ENCODE peak calls at places on chromosomes 4 and X, in seven cellular contexts. One of them, this sample, is unnamed.

GRCh38 chr4:63458010-63458409 is 951.2 kb downstream of the TECRL start:
- DNase-seq in H9: no peak
- DNase-seq in K562: no peak
- DNase-seq in right atrium auricular region: no peak
- DNase-seq in right lobe of liver: no peak
- DNase-seq in neural progenitor cell: no peak
- DNase-seq in epithelial cell of esophagus: no peak
- DNase-seq in this sample: no peak

GRCh38 chr4:114694770-114695169 is 96.2 kb downstream of the UGT8 start:
- DNase-seq in H9: no peak
- DNase-seq in K562: peak; percentile 20
- DNase-seq in right atrium auricular region: no peak
- DNase-seq in right lobe of liver: no peak
- DNase-seq in neural progenitor cell: peak; percentile 45
- DNase-seq in epithelial cell of esophagus: peak; percentile 46
- DNase-seq in this sample: no peak

GRCh38 chr4:37737456-37737855 is 51.3 kb upstream of the RELL1 start:
- DNase-seq in H9: no peak
- DNase-seq in K562: no peak
- DNase-seq in right atrium auricular region: no peak
- DNase-seq in right lobe of liver: no peak
- DNase-seq in neural progenitor cell: no peak
- DNase-seq in epithelial cell of esophagus: peak; percentile 78
- DNase-seq in this sample: no peak

GRCh38 chr4:71566856-71567255 is 217.0 kb downstream of the GC start:
- DNase-seq in H9: no peak
- DNase-seq in K562: no peak
- DNase-seq in right atrium auricular region: no peak
- DNase-seq in right lobe of liver: no peak
- DNase-seq in neural progenitor cell: no peak
- DNase-seq in epithelial cell of esophagus: no peak
- DNase-seq in this sample: no peak

GRCh38 chr4:183142566-183143545 is 43.8 kb downstream of the WWC2 start:
- DNase-seq in H9: no peak
- DNase-seq in K562: no peak
- DNase-seq in right atrium auricular region: no peak
- DNase-seq in right lobe of liver: peak; percentile 62
- DNase-seq in neural progenitor cell: no peak
- DNase-seq in epithelial cell of esophagus: peak; percentile 87
- DNase-seq in this sample: no peak

GRCh38 chr4:123327846-123328447 is 68.6 kb upstream of the SPRY1 start:
- DNase-seq in H9: no peak
- DNase-seq in K562: no peak
- DNase-seq in right atrium auricular region: no peak
- DNase-seq in right lobe of liver: no peak
- DNase-seq in neural progenitor cell: no peak
- DNase-seq in epithelial cell of esophagus: no peak
- DNase-seq in this sample: no peak

GRCh38 chr4:13599159-13599558 is 28.4 kb downstream of the BOD1L1 start:
- DNase-seq in H9: peak; percentile 63
- DNase-seq in K562: no peak
- DNase-seq in right atrium auricular region: no peak
- DNase-seq in right lobe of liver: no peak
- DNase-seq in neural progenitor cell: peak; percentile 20
- DNase-seq in epithelial cell of esophagus: no peak
- DNase-seq in this sample: no peak

GRCh38 chr4:40962551-40963185 is 212.9 kb downstream of the NSUN7 start:
- DNase-seq in H9: no peak
- DNase-seq in K562: no peak
- DNase-seq in right atrium auricular region: no peak
- DNase-seq in right lobe of liver: no peak
- DNase-seq in neural progenitor cell: no peak
- DNase-seq in epithelial cell of esophagus: no peak
- DNase-seq in this sample: no peak

GRCh38 chr4:71732706-71733105 is 51.2 kb downstream of the GC start:
- DNase-seq in H9: no peak
- DNase-seq in K562: peak; percentile 9
- DNase-seq in right atrium auricular region: no peak
- DNase-seq in right lobe of liver: no peak
- DNase-seq in neural progenitor cell: peak; percentile 58
- DNase-seq in epithelial cell of esophagus: peak; percentile 51
- DNase-seq in this sample: no peak

GRCh38 chr4:151678048-151678853 is 82.6 kb downstream of the GATB start:
- DNase-seq in H9: no peak
- DNase-seq in K562: no peak
- DNase-seq in right atrium auricular region: no peak
- DNase-seq in right lobe of liver: no peak
- DNase-seq in neural progenitor cell: no peak
- DNase-seq in epithelial cell of esophagus: no peak
- DNase-seq in this sample: no peak

GRCh38 chr4:183241322-183241640 is 78.8 kb downstream of the CLDN22 start:
- DNase-seq in H9: no peak
- DNase-seq in K562: peak; percentile 15
- DNase-seq in right atrium auricular region: no peak
- DNase-seq in right lobe of liver: no peak
- DNase-seq in neural progenitor cell: no peak
- DNase-seq in epithelial cell of esophagus: peak; percentile 88
- DNase-seq in this sample: no peak

GRCh38 chrX:21929209-21929608 is 11.3 kb upstream of the SMS start:
- DNase-seq in H9: no peak
- DNase-seq in K562: no peak
- DNase-seq in right atrium auricular region: no peak
- DNase-seq in right lobe of liver: no peak
- DNase-seq in neural progenitor cell: no peak
- DNase-seq in epithelial cell of esophagus: no peak
- DNase-seq in this sample: no peak

GRCh38 chr4:153545822-153546221 is 79.7 kb downstream of the TMEM131L start:
- DNase-seq in H9: no peak
- DNase-seq in K562: no peak
- DNase-seq in right atrium auricular region: no peak
- DNase-seq in right lobe of liver: no peak
- DNase-seq in neural progenitor cell: no peak
- DNase-seq in epithelial cell of esophagus: no peak
- DNase-seq in this sample: no peak

GRCh38 chr4:170026253-170026991 is at the start of gene MFAP3L:
- DNase-seq in H9: peak; percentile 90
- DNase-seq in K562: peak; percentile 93
- DNase-seq in right atrium auricular region: peak; percentile 81
- DNase-seq in right lobe of liver: peak; percentile 91
- DNase-seq in neural progenitor cell: peak; percentile 97
- DNase-seq in epithelial cell of esophagus: peak; percentile 96
- DNase-seq in this sample: peak; percentile 94

GRCh38 chrX:40411350-40412111 is 169.2 kb upstream of the ATP6AP2 start:
- DNase-seq in H9: peak; percentile 54
- DNase-seq in K562: peak; percentile 57
- DNase-seq in right atrium auricular region: no peak
- DNase-seq in right lobe of liver: no peak
- DNase-seq in neural progenitor cell: no peak
- DNase-seq in epithelial cell of esophagus: no peak
- DNase-seq in this sample: no peak

GRCh38 chr4:77579406-77580076 is 26.1 kb upstream of the CXCL13 start:
- DNase-seq in H9: no peak
- DNase-seq in K562: no peak
- DNase-seq in right atrium auricular region: no peak
- DNase-seq in right lobe of liver: no peak
- DNase-seq in neural progenitor cell: no peak
- DNase-seq in epithelial cell of esophagus: peak; percentile 89
- DNase-seq in this sample: no peak

GRCh38 chrX:20046270-20046669 is 55.4 kb upstream of the BCLAF3 start:
- DNase-seq in H9: no peak
- DNase-seq in K562: no peak
- DNase-seq in right atrium auricular region: no peak
- DNase-seq in right lobe of liver: no peak
- DNase-seq in neural progenitor cell: no peak
- DNase-seq in epithelial cell of esophagus: no peak
- DNase-seq in this sample: no peak

GRCh38 chrX:480861-481417 is 94.2 kb upstream of the PPP2R3B start:
- DNase-seq in H9: no peak
- DNase-seq in K562: no peak
- DNase-seq in right atrium auricular region: no peak
- DNase-seq in right lobe of liver: no peak
- DNase-seq in neural progenitor cell: no peak
- DNase-seq in epithelial cell of esophagus: no peak
- DNase-seq in this sample: no peak

GRCh38 chr4:108772402-108772801 is 9.5 kb upstream of the ETNPPL start:
- DNase-seq in H9: no peak
- DNase-seq in K562: no peak
- DNase-seq in right atrium auricular region: no peak
- DNase-seq in right lobe of liver: peak; percentile 66
- DNase-seq in neural progenitor cell: no peak
- DNase-seq in epithelial cell of esophagus: no peak
- DNase-seq in this sample: no peak

GRCh38 chr4:147942729-147943128 is 210.8 kb downstream of the ARHGAP10 start:
- DNase-seq in H9: no peak
- DNase-seq in K562: no peak
- DNase-seq in right atrium auricular region: no peak
- DNase-seq in right lobe of liver: no peak
- DNase-seq in neural progenitor cell: peak; percentile 66
- DNase-seq in epithelial cell of esophagus: no peak
- DNase-seq in this sample: no peak

GRCh38 chr4:138616775-138617174 is 374.6 kb upstream of the SLC7A11 start:
- DNase-seq in H9: no peak
- DNase-seq in K562: no peak
- DNase-seq in right atrium auricular region: no peak
- DNase-seq in right lobe of liver: no peak
- DNase-seq in neural progenitor cell: no peak
- DNase-seq in epithelial cell of esophagus: peak; percentile 4
- DNase-seq in this sample: no peak

GRCh38 chrX:134717698-134718328 is 59.5 kb upstream of the PLAC1 start:
- DNase-seq in H9: no peak
- DNase-seq in K562: no peak
- DNase-seq in right atrium auricular region: no peak
- DNase-seq in right lobe of liver: no peak
- DNase-seq in neural progenitor cell: no peak
- DNase-seq in epithelial cell of esophagus: no peak
- DNase-seq in this sample: no peak

DNA sequence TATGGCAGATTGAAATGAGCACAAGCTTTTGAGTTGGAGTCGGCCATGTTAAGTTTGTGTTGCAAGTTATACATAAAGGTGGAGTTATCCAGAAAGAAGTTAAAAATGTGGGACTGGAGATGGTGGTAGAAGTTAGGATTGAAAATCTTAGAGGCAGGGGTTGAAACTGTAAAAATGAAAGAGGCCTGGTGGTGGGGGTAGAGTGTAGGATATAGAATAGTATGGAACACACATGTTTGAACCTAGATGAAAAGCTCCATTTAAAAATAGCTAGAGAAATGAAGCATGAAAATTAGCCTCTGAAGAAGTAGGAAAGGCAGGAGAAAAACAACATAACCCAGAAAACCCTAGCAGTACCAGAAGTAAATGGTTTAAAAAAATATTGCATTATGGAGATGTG is 131.8 kb upstream of the ENPEP start:
- DNase-seq in H9: no peak
- DNase-seq in K562: no peak
- DNase-seq in right atrium auricular region: no peak
- DNase-seq in right lobe of liver: no peak
- DNase-seq in neural progenitor cell: no peak
- DNase-seq in epithelial cell of esophagus: peak; percentile 19
- DNase-seq in this sample: no peak
- TF ChIP-seq CTCF in H9: peak; percentile 69
- TF ChIP-seq CTCF in K562: peak; percentile 50
- TF ChIP-seq CTCF in right atrium auricular region: peak; percentile 48
- TF ChIP-seq CTCF in right lobe of liver: peak; percentile 42
- TF ChIP-seq CTCF in neural progenitor cell: peak; percentile 57
- TF ChIP-seq CTCF in epithelial cell of esophagus: peak; percentile 43
- TF ChIP-seq CTCF in this sample: no peak

DNA sequence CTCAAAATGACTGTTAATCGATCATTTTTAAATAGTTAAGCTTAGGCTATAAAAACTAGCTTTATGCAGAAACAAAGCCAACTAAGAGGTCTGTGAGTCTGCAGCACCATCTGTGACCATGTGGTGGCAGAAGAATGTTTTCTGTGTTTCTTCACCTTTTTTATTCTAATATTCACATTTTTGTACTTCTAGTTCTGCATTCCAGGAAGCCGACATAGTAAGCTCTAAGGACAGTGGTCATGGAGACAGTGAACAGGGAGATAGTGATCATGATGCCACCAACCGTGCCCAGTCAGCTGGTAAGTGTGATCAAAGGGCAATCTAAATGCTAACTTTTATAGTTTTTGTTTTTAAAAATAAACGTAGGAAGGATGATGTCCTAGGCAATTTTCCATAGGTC is 5.6 kb downstream of the PCDH10 start:
- DNase-seq in H9: no peak
- DNase-seq in K562: no peak
- DNase-seq in right atrium auricular region: no peak
- DNase-seq in right lobe of liver: no peak
- DNase-seq in neural progenitor cell: peak; percentile 42
- DNase-seq in epithelial cell of esophagus: peak; percentile 49
- DNase-seq in this sample: peak; percentile 64
- TF ChIP-seq CTCF in H9: peak; percentile 79
- TF ChIP-seq CTCF in K562: peak; percentile 38
- TF ChIP-seq CTCF in right atrium auricular region: peak; percentile 53
- TF ChIP-seq CTCF in right lobe of liver: peak; percentile 25
- TF ChIP-seq CTCF in neural progenitor cell: peak; percentile 74
- TF ChIP-seq CTCF in epithelial cell of esophagus: peak; percentile 78
- TF ChIP-seq CTCF in this sample: peak; percentile 54

DNA sequence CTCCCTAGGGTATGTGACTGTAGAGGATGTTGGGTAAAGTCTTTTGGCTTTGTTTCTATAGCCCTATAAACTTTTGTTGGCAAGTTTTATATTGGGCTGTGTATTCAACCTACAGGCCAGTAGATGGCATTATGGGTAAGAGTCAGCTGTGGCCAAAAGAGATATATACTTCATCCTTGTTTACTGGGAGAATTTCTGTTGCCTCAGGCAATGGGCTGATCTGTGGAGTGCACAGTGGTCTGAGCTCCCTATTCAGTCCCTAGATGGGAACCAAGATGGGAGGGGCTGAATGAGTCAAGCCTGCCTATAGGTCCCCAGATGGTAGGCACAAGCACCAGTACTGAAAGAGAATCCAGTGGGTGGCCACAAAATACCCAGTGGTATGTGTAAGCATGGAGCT is 580.6 kb downstream of the EPHA5 start:
- DNase-seq in H9: no peak
- DNase-seq in K562: no peak
- DNase-seq in right atrium auricular region: no peak
- DNase-seq in right lobe of liver: no peak
- DNase-seq in neural progenitor cell: peak; percentile 4
- DNase-seq in epithelial cell of esophagus: peak; percentile 32
- DNase-seq in this sample: no peak
- TF ChIP-seq CTCF in H9: peak; percentile 41
- TF ChIP-seq CTCF in K562: no peak
- TF ChIP-seq CTCF in right atrium auricular region: peak; percentile 47
- TF ChIP-seq CTCF in right lobe of liver: no peak
- TF ChIP-seq CTCF in neural progenitor cell: peak; percentile 30
- TF ChIP-seq CTCF in epithelial cell of esophagus: peak; percentile 39
- TF ChIP-seq CTCF in this sample: no peak

GRCh38 chr4:106803107-106803506 is 233.0 kb downstream of the DKK2 start:
- DNase-seq in H9: no peak
- DNase-seq in K562: no peak
- DNase-seq in right atrium auricular region: no peak
- DNase-seq in right lobe of liver: no peak
- DNase-seq in neural progenitor cell: no peak
- DNase-seq in epithelial cell of esophagus: no peak
- DNase-seq in this sample: no peak

GRCh38 chr4:106810122-106810521 is 226.0 kb downstream of the DKK2 start:
- DNase-seq in H9: no peak
- DNase-seq in K562: no peak
- DNase-seq in right atrium auricular region: no peak
- DNase-seq in right lobe of liver: no peak
- DNase-seq in neural progenitor cell: no peak
- DNase-seq in epithelial cell of esophagus: no peak
- DNase-seq in this sample: no peak

GRCh38 chr4:106806158-106806797 is 229.8 kb downstream of the DKK2 start:
- DNase-seq in H9: no peak
- DNase-seq in K562: no peak
- DNase-seq in right atrium auricular region: no peak
- DNase-seq in right lobe of liver: no peak
- DNase-seq in neural progenitor cell: no peak
- DNase-seq in epithelial cell of esophagus: peak; percentile 5
- DNase-seq in this sample: no peak

GRCh38 chr4:106809083-106809482 is 227.0 kb downstream of the DKK2 start:
- DNase-seq in H9: no peak
- DNase-seq in K562: no peak
- DNase-seq in right atrium auricular region: no peak
- DNase-seq in right lobe of liver: no peak
- DNase-seq in neural progenitor cell: peak; percentile 49
- DNase-seq in epithelial cell of esophagus: peak; percentile 72
- DNase-seq in this sample: no peak
- TF ChIP-seq CTCF in H9: peak; percentile 63
- TF ChIP-seq CTCF in K562: no peak
- TF ChIP-seq CTCF in right atrium auricular region: peak; percentile 21
- TF ChIP-seq CTCF in right lobe of liver: no peak
- TF ChIP-seq CTCF in neural progenitor cell: peak; percentile 58
- TF ChIP-seq CTCF in epithelial cell of esophagus: peak; percentile 70
- TF ChIP-seq CTCF in this sample: peak; percentile 61